ENCODE peak calls at places on chromosomes 5 and 9, in four cellular contexts. Q, L, F and N are unnamed samples.
A peak's percentile ranks its signal among the peaks of the same experiment; 100 is the strongest.

GRCh38 chr9:134951461-134951860 is 33.7 kb upstream of the FCN1 start:
- DNase-seq in Q (no peak), L (no peak), F (no peak), N (no peak)

GRCh38 chr9:87569008-87569908 is 71.6 kb downstream of the DAPK1 start:
- DNase-seq in Q (no peak), L (no peak), F (peak; percentile 26), N (peak; percentile 34)

GRCh38 chr9:128683340-128684064 is 5.5 kb upstream of the SET start:
- DNase-seq in F (peak; percentile 87), Q (no peak), L (peak; percentile 52), N (peak; percentile 86)

GRCh38 chr5:180090769-180091546 is 19.4 kb upstream of the RNF130 start:
- DNase-seq in Q (no peak), L (peak; percentile 17), F (peak; percentile 36), N (peak; percentile 75)

GRCh38 chr5:132787076-132787475 is 10.0 kb upstream of the SEPTIN8 start:
- DNase-seq in F (no peak), L (peak; percentile 65), Q (no peak), N (peak; percentile 43)

GRCh38 chr5:83077662-83078261 is 415 bp downstream of the XRCC4 start:
- DNase-seq in L (peak; percentile 43), Q (no peak), F (peak; percentile 24), N (peak; percentile 33)

GRCh38 chr9:95102001-95102433 is 215.5 kb downstream of the FANCC start:
- DNase-seq in F (no peak), Q (no peak), L (no peak), N (no peak)

GRCh38 chr9:134830126-134830525 is 50.5 kb upstream of the FCN2 start:
- DNase-seq in Q (no peak), F (no peak), L (no peak), N (no peak)

GRCh38 chr5:138629383-138629782 is 54.2 kb upstream of the HSPA9 start:
- DNase-seq in L (peak; percentile 14), Q (no peak), F (no peak), N (no peak)

GRCh38 chr5:114450516-114450909 is 88.6 kb downstream of the KCNN2 start:
- DNase-seq in Q (no peak), L (peak; percentile 23), F (no peak), N (peak; percentile 7)

DNA sequence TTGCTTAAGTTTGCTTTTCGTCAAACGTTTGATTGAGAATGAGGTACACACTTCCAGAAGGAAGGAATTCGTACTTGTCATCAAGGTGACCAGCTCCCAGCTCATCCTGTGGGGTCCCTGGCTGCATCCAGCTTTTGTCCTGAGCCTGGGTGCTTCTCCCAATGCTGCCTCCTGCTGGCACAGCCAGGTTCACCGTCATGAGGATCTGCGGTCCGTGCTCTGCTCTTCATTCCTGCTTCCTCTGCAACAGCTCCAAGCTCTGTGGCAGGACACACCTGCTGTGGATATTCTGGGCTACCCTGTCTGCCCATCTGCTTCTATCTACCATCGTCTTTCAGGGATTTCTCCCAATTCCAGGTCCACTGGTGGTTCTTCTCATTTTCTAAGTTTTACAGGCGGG is 13.3 kb upstream of the UBE2QL1 start:
- DNase-seq in F (peak; percentile 6), L (peak; percentile 22), Q (peak; percentile 29), N (peak; percentile 39)
- TF ChIP-seq CTCF in F (peak; percentile 50), L (peak; percentile 44), Q (no peak), N (peak; percentile 63)

GRCh38 chr9:93290495-93291434 is 106.8 kb downstream of the WNK2 start:
- DNase-seq in Q (no peak), F (peak; percentile 52), L (no peak), N (no peak)

GRCh38 chr9:93294011-93294410 is 110.1 kb downstream of the WNK2 start:
- DNase-seq in L (no peak), Q (no peak), F (no peak), N (no peak)

GRCh38 chr9:93291536-93292287 is 107.8 kb downstream of the WNK2 start:
- DNase-seq in Q (no peak), L (no peak), F (no peak), N (no peak)

GRCh38 chr9:93292288-93292615 is 108.3 kb downstream of the WNK2 start:
- DNase-seq in F (no peak), Q (no peak), L (no peak), N (no peak)

DNA sequence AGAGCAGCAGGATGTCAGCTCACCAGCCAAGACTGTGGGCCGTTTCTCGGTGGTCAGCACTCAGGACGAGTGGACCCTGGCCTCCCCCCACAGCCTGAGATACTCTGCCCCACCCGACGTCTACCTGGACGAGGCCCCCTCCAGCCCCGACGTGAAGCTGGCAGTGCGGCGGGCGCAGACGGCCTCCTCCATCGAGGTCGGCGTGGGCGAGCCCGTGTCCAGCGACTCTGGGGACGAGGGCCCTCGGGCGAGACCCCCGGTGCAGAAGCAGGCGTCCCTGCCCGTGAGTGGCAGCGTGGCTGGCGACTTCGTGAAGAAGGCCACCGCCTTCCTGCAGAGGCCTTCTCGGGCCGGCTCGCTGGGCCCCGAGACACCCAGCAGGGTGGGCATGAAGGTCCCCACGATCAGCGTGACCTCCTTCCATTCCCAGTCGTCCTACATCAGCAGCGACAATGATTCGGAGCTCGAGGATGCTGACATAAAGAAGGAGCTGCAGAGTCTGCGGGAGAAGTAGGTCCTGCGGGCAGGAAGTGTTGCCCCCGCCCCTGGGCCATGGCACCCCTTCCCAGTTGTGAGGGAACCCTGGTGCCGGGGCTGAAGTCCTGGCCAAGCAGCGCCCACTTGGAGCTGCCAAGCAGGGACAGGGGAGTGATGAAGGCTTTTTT is 108.9 kb downstream of the WNK2 start:
- DNase-seq in Q (no peak), F (no peak), L (no peak), N (no peak)
- H3K4me3 ChIP-seq in Q (no peak overlapping the region), F (no peak overlapping the region), L (no peak overlapping the region), N (no peak overlapping the region)

DNA sequence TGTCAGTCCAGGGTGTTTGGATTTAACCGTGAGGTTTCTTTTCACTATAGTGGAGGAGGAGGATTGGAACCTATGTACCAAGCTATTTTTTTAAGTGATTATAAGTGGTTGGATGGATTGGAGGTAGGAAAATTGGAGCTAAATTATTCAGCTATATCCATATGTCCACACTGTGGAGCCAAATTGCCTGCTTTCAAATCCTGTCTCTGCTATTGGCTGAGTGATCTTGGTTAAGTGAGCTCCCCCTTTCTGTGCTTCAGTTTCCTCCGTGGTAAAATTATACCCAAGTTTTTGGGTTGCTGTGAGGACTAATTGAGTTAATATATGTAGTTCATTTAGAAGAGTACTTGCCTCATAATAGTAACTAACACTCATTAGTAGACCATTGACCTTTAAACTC is 2.5 kb downstream of the CENPP start:
- DNase-seq in L (peak; percentile 80), Q (no peak), F (peak; percentile 19), N (peak; percentile 89)
- TF ChIP-seq CTCF in L (peak; percentile 54), Q (no peak), F (peak; percentile 47), N (peak; percentile 65)

GRCh38 chr5:109694451-109694891 is 4.7 kb downstream of the MAN2A1 start:
- DNase-seq in L (peak; percentile 20), F (no peak), Q (no peak), N (no peak)
- H3K4me3 ChIP-seq in L (no peak overlapping the region), F (no peak overlapping the region), Q (no peak overlapping the region), N (no peak overlapping the region)

GRCh38 chr5:154608531-154609011 is 130.5 kb upstream of the HAND1 start:
- DNase-seq in Q (no peak), F (no peak), L (no peak), N (no peak)
- TF ChIP-seq CTCF in Q (no peak), F (no peak), L (no peak), N (no peak)

DNA sequence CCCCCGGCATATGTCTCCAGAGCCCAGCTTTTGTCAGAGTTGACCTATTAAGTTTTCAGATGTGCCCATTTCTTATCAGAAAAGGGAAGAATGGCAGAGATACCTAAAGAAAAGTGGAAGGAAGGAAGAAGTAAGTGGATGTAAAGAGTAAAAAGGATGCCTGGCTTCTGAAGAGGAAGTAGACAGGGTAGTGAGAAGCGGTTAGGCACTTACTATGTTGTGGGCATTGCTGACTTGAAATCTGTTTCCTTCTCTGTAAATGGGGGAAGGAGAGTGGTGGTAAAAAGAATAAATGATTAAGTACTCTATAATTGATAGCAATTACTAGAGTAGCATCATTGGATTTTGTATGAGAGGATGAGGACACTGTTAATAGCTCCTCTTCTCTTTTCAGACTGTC is 9.9 kb downstream of the ANP32B start:
- DNase-seq in L (no peak), Q (no peak), F (peak; percentile 33), N (no peak)
- H3K4me3 ChIP-seq in L (no peak overlapping the region), Q (no peak overlapping the region), F (no peak overlapping the region), N (no peak overlapping the region)

GRCh38 chr5:157468293-157468965 is 8.4 kb downstream of the NIPAL4 start:
- DNase-seq in Q (no peak), L (no peak), F (no peak), N (no peak)
- TF ChIP-seq CTCF in Q (no peak), L (no peak), F (no peak), N (no peak)

GRCh38 chr5:36272136-36272665 is 29.5 kb downstream of the RANBP3L start:
- DNase-seq in F (no peak), L (no peak), Q (no peak), N (peak; percentile 52)
- H3K4me3 ChIP-seq in F (no peak overlapping the region), L (no peak overlapping the region), Q (no peak overlapping the region), N (no peak overlapping the region)

GRCh38 chr9:79741381-79741780 is 169.6 kb downstream of the TLE4 start:
- DNase-seq in F (no peak), Q (no peak), L (no peak), N (peak; percentile 8)

GRCh38 chr9:79745752-79746336 is 174.1 kb downstream of the TLE4 start:
- DNase-seq in Q (no peak), F (no peak), L (no peak), N (no peak)

GRCh38 chr9:79742145-79742820 is 170.5 kb downstream of the TLE4 start:
- DNase-seq in F (no peak), Q (no peak), L (no peak), N (peak; percentile 34)
- TF ChIP-seq CTCF in F (no peak), Q (no peak), L (no peak), N (no peak)

GRCh38 chr9:38422555-38423245 is 1.6 kb downstream of the IGFBPL1 start:
- DNase-seq in Q (no peak), F (no peak), L (no peak), N (no peak)

GRCh38 chr9:38423273-38423938 is 848 bp downstream of the IGFBPL1 start:
- DNase-seq in F (no peak), Q (no peak), L (no peak), N (no peak)

GRCh38 chr9:38428062-38428461 is 3.8 kb upstream of the IGFBPL1 start:
- DNase-seq in L (no peak), F (no peak), Q (peak; percentile 43), N (no peak)

GRCh38 chr9:38423939-38424843 is at the start of gene IGFBPL1:
- DNase-seq in F (no peak), Q (peak; percentile 63), L (no peak), N (peak; percentile 16)

DNA sequence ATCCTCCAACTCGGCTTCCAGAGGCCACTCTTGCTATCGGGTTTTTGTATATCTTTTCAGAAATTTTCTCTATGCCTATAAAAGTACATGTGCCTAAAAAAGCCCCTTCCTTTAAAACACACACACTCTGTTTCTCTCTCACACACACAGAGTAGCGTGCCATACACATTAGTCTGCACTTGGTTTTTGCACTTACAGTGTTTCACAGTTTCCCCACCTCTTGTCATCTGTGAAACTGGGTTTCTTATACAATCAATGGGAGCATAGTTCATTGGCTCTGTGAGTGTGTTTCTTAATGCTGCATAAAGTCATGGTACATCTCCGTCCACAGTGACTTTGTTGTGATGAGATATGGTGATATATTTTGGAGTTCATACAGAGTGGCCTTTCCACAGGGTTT is 664 bp upstream of the IGFBPL1 start:
- DNase-seq in L (no peak), Q (peak; percentile 31), F (no peak), N (no peak)
- H3K4me3 ChIP-seq in L (no peak overlapping the region), Q (peak overlapping the region; percentile 70), F (no peak overlapping the region), N (no peak overlapping the region)